ENCODE peak calls at places on chromosomes 6 and 20, in four cellular contexts. E, D, S and K are unnamed samples.
A peak's percentile ranks its signal among the peaks of the same experiment; 100 is the strongest.

GRCh38 chr6:167424060-167424673 is 99.3 kb downstream of the TTLL2 start:
- DNase-seq in D (no peak), E (no peak), S (no peak), K (peak; percentile 18)

GRCh38 chr6:8958894-8959511 is 523.7 kb upstream of the SLC35B3 start:
- DNase-seq in D (no peak), E (no peak), S (peak; percentile 45), K (peak; percentile 64)

GRCh38 chr20:63522981-63523611 is 2.5 kb downstream of the PPDPF start:
- DNase-seq in S (no peak), D (no peak), E (no peak), K (no peak)

GRCh38 chr20:4234128-4234527 is 218.8 kb upstream of the RNF24 start:
- DNase-seq in D (no peak), E (no peak), S (no peak), K (no peak)

GRCh38 chr20:10381477-10381876 is 52.5 kb downstream of the MKKS start:
- DNase-seq in S (no peak), E (no peak), D (no peak), K (peak; percentile 65)

GRCh38 chr6:142009647-142010046 is 123.1 kb upstream of the GJE1 start:
- DNase-seq in E (no peak), S (peak; percentile 49), D (no peak), K (peak; percentile 26)

GRCh38 chr6:7087066-7087465 is 20.7 kb upstream of the RREB1 start:
- DNase-seq in S (peak; percentile 33), D (peak; percentile 64), E (no peak), K (no peak)

GRCh38 chr20:14445902-14446301 is 108.5 kb upstream of the FLRT3 start:
- DNase-seq in S (no peak), D (no peak), E (no peak), K (no peak)

GRCh38 chr20:63065911-63066310 is 59.1 kb upstream of the BHLHE23 start:
- DNase-seq in D (no peak), E (no peak), S (no peak), K (no peak)

GRCh38 chr6:125759184-125759902 is 9.9 kb downstream of the HEY2 start:
- DNase-seq in E (peak; percentile 94), S (no peak), D (peak; percentile 24), K (peak; percentile 90)

GRCh38 chr6:111356551-111356950 is 126.5 kb downstream of the REV3L start:
- DNase-seq in E (no peak), D (no peak), S (no peak), K (no peak)

GRCh38 chr6:135182120-135182992 is 1.2 kb downstream of the MYB start:
- DNase-seq in S (peak; percentile 33), D (peak; percentile 26), E (peak; percentile 66), K (no peak)

GRCh38 chr6:39646751-39647420 is 78.3 kb downstream of the KIF6 start:
- DNase-seq in E (no peak), D (no peak), S (no peak), K (no peak)

GRCh38 chr6:22838346-22838745 is 269.0 kb downstream of the HDGFL1 start:
- DNase-seq in E (no peak), D (no peak), S (peak; percentile 10), K (no peak)

GRCh38 chr6:129186988-129187387 is 304.1 kb downstream of the LAMA2 start:
- DNase-seq in S (peak; percentile 79), E (no peak), D (no peak), K (peak; percentile 83)

GRCh38 chr6:156777866-156778614 is 862 bp downstream of the ARID1B start:
- DNase-seq in D (peak; percentile 43), E (peak; percentile 67), S (peak; percentile 66), K (peak; percentile 64)

DNA sequence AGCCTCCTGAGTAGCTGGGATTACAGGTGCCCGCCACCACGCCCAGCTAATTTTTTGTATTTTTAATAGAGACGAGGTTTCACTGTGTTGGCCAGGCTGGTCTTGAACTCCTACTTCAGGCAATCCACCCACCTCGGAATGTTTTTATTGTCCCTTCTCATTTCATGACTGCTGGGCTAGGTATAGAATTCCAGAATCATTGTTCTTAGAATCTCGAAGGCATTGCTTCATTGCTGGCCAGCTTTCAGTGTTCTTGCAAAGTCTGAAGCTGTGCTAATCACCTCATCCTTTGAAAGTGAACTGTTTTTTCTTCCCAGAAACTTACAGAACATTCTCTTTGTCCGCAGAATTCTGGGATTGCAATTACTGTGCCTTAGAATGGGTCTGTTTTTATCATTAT is 49.0 kb downstream of the PTPN1 start:
- DNase-seq in D (no peak), E (no peak), S (no peak), K (no peak)
- H3K36me3 ChIP-seq in D (peaks cover 46% of the 10 kb centered on the region), E (no peaks in the 10 kb centered on the region), S (peaks cover 36% of the 10 kb centered on the region), K (peaks cover 5% of the 10 kb centered on the region)

DNA sequence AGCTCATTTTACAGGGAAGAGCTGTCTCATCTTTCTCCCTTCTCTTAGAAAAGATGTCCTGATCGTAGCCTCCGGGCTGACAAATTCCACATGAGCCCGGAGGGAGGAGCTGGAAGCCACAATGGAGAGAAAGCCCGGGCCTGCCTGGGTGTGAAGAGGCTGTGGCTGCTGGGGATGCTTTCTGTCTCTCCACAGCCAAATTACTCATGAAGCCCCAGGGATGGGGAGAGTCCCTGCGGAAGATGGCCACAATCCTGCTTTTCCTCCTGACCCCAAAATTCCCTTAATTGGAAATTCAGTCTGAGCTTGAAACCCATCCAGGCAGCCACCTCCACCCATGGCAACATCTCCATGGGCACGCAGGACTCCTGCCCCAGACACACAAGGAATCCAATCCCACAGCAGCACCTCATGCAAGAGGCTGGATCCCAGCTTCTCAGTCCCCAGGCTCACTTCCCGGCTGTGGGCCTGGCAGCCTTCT is 32.4 kb downstream of the JPH2 start:
- DNase-seq in D (no peak), S (peak; percentile 7), E (no peak), K (peak; percentile 84)
- H2BK12ac ChIP-seq in D (peak overlapping the region; percentile 91), S (no peak overlapping the region), E (no peak overlapping the region), K (peak overlapping the region; percentile 69)

DNA sequence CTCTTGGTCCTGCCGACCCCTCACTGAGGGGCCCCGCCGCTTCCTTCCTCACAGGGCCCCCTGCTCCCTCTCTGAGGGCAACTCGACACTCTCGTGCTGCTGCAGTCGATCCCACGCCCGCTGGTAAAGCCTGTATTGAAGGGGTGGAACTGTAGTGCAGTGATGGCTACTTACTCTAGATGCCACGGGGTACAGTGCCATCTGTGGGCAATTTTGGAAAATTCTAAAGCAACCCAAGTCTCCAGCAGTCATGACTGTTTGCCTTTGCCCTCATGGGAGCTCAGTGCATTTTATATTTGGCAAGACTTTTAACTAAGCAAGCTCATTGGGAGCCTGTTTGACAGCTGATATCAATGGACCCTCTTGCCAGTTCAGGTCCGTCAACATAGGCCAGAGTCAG is 6.5 kb upstream of the C6orf136 start:
- DNase-seq in S (no peak), E (no peak), D (no peak), K (no peak)
- H3K36me3 ChIP-seq in S (peaks cover 58% of the 10 kb centered on the region), E (peaks cover 11% of the 10 kb centered on the region), D (peaks cover 85% of the 10 kb centered on the region), K (peaks cover 54% of the 10 kb centered on the region)

DNA sequence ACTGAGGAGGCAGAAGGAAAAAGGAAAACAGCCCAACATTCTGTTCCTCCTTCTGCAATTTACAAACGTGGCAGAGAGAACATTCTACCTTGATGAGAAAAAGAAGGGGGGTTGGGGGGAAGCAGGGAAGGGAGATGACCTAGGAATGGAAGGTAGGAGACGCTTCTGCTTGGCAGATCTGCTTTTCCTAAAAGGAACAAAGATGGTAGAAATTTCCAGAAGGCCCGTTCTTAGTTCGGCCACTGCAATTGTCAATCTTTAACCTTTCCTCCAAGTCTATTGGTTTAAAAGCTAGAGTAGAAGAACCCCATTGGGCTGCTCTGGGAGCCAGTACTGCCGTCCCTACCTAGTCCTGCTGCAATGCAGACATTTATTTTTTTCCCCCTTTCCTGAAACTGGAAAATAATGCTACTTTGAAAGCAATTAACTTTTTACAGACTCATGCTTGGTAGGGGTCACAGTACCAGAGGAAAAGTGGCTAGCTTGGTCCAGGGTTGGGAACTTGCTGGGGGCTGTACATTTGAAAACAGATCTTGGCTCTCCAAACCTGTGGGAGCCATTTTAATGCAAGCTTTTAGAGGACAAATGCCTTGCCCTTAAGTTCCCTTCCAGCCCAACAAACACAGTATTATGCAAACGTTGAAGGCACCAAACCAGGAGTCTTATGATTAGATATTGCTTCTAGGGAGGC is 2.7 kb downstream of the ZMYND8 start:
- DNase-seq in E (no peak), D (no peak), S (peak; percentile 42), K (no peak)
- H2BK12ac ChIP-seq in E (peak overlapping the region; percentile 32), D (no peak overlapping the region), S (peak overlapping the region; percentile 83), K (peak overlapping the region; percentile 50)

GRCh38 chr20:23393999-23394775 is 27.1 kb downstream of the NAPB start:
- DNase-seq in S (no peak), D (no peak), E (no peak), K (no peak)
- H3K36me3 ChIP-seq in S (peaks cover 69% of the 10 kb centered on the region), D (peaks cover 57% of the 10 kb centered on the region), E (peaks cover 17% of the 10 kb centered on the region), K (peaks cover 21% of the 10 kb centered on the region)

DNA sequence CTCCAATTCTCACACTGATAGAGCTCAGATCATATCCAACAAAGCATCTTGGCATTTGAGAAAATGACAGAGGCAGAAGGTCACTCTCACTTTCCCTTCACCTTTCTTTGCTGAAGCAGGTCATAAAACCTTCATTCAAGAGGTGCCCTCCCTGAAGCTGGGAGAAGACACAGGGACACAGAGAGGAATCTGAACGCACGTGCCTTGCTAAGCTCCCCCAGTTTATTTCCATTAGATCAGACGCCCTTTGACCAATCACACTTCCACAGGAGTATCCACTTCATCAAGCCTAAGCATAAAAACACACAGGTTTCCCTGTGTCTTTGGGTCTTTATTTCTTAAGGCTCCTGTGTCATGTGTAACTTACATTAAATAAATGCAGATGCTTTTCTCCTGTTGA is 9.2 kb upstream of the MBOAT1 start:
- DNase-seq in E (no peak), S (no peak), D (no peak), K (no peak)
- H2BK12ac ChIP-seq in E (no peak overlapping the region), S (no peak overlapping the region), D (no peak overlapping the region), K (no peak overlapping the region)